ENCODE peak calls at places on chromosomes 3 and 15, in five cellular contexts. W, Z, U, H and J are unnamed samples.
A peak's percentile ranks its signal among the peaks of the same experiment; 100 is the strongest.

GRCh38 chr3:151003024-151003771 is 30.7 kb upstream of the CLRN1 start:
- DNase-seq in W (no peak), Z (no peak), U (no peak), H (no peak), J (no peak)

GRCh38 chr3:177494216-177494615 is 296.9 kb upstream of the TBL1XR1 start:
- DNase-seq in W (no peak), Z (no peak), U (no peak), H (no peak), J (no peak)

GRCh38 chr3:172367205-172368105 is 80.8 kb downstream of the GHSR start:
- DNase-seq in W (no peak), Z (no peak), U (no peak), H (no peak), J (no peak)

GRCh38 chr3:157494581-157495281 is 8.5 kb downstream of the VEPH1 start:
- DNase-seq in W (no peak), Z (no peak), U (no peak), H (no peak), J (no peak)

GRCh38 chr3:155846119-155846518 is 8.1 kb downstream of the SLC33A1 start:
- DNase-seq in W (no peak), Z (no peak), U (no peak), H (no peak), J (no peak)

GRCh38 chr3:49661281-49661680 is 12.9 kb upstream of the APEH start:
- DNase-seq in W (no peak), Z (no peak), U (no peak), H (no peak), J (no peak)

GRCh38 chr3:157920804-157921203 is 185.4 kb downstream of the SHOX2 start:
- DNase-seq in W (no peak), Z (no peak), U (no peak), H (no peak), J (no peak)

GRCh38 chr3:66401157-66401550 is 99.7 kb downstream of the LRIG1 start:
- DNase-seq in W (no peak), Z (no peak), U (no peak), H (no peak), J (no peak)

GRCh38 chr3:64187065-64187959 is 38.0 kb downstream of the PRICKLE2 start:
- DNase-seq in W (peak; percentile 72), Z (no peak), U (no peak), H (peak; percentile 58), J (no peak)

GRCh38 chr3:179528786-179529185 is 33.9 kb upstream of the ACTL6A start:
- DNase-seq in W (no peak), Z (no peak), U (no peak), H (no peak), J (no peak)

GRCh38 chr15:89751748-89752147 is 699 bp upstream of the MESP1 start:
- DNase-seq in W (peak; percentile 70), Z (no peak), U (no peak), H (no peak), J (no peak)

GRCh38 chr15:58742424-58743160 is 6.9 kb downstream of the ADAM10 start:
- DNase-seq in W (no peak), Z (no peak), U (no peak), H (no peak), J (no peak)

GRCh38 chr15:20349774-20350498 is 191.7 kb downstream of the GOLGA6L6 start:
- DNase-seq in W (no peak), Z (no peak), U (peak; percentile 27), H (no peak), J (no peak)

GRCh38 chr3:134598813-134599563 is 51.8 kb downstream of the KY start:
- DNase-seq in W (peak; percentile 24), Z (no peak), U (no peak), H (no peak), J (no peak)

GRCh38 chr3:4994144-4994730 is 15.0 kb downstream of the BHLHE40 start:
- DNase-seq in W (peak; percentile 17), Z (no peak), U (no peak), H (peak; percentile 7), J (no peak)

GRCh38 chr3:122024800-122025199 is 2.8 kb upstream of the ILDR1 start:
- DNase-seq in W (no peak), Z (no peak), U (no peak), H (no peak), J (no peak)

GRCh38 chr15:44148580-44148979 is 46.5 kb downstream of the FRMD5 start:
- DNase-seq in W (no peak), Z (no peak), U (no peak), H (no peak), J (no peak)

GRCh38 chr3:133880886-133881455 is 14.7 kb downstream of the RAB6B start:
- DNase-seq in W (no peak), Z (no peak), U (no peak), H (no peak), J (no peak)

GRCh38 chr3:6578526-6578925 is 282.4 kb upstream of the GRM7 start:
- DNase-seq in W (no peak), Z (no peak), U (no peak), H (no peak), J (no peak)

GRCh38 chr3:64129106-64129505 is 96.2 kb downstream of the PRICKLE2 start:
- DNase-seq in W (no peak), Z (no peak), U (no peak), H (no peak), J (no peak)